ENCODE peak calls at places on chromosome 20, in ten cellular contexts. O is GM03348, L is GM13976, Y is keratinocyte, D is dermis microvascular lymphatic vessel endothelial cell, M is NT2/D1, B is ovary, F is SK-MEL-5, S is GDM1, C is non-pigmented ciliary epithelial cell. T is an unnamed sample.

GRCh38 chr20:3472105-3472504 is 1.3 kb downstream of the ATRN start:
- DNase-seq in S (no peak), L (no peak), O (no peak), F (no peak), Y (no peak), C (no peak), B (no peak), D (no peak), M (no peak), T (no peak)

GRCh38 chr20:57921701-57922482 is 212.1 kb upstream of the PMEPA1 start:
- DNase-seq in B (no peak), O (no peak), F (no peak), D (no peak), Y (no peak), C (no peak), S (no peak), L (no peak), M (no peak), T (no peak)

GRCh38 chr20:63363981-63364536 is 2.9 kb upstream of the CHRNA4 start:
- DNase-seq in F (no peak), O (no peak), D (no peak), L (no peak), M (no peak), B (no peak), Y (no peak), S (no peak), C (no peak), T (no peak)

GRCh38 chr20:44247131-44247571 is at the start of gene GDAP1L1:
- DNase-seq in C (no peak), L (no peak), Y (no peak), O (no peak), M (no peak), D (no peak), F (no peak), B (peak), S (no peak), T (no peak)

GRCh38 chr20:54061106-54061881 is 9.1 kb downstream of the BCAS1 start:
- DNase-seq in S (no peak), M (no peak), L (no peak), D (no peak), C (no peak), F (peak), O (peak), B (no peak), Y (no peak), T (no peak)

GRCh38 chr20:1577906-1578305 is 20.4 kb upstream of the SIRPD start:
- DNase-seq in L (no peak), M (no peak), O (peak), B (no peak), Y (no peak), D (no peak), S (no peak), C (no peak), F (peak), T (no peak)

GRCh38 chr20:53208110-53208908 is 236.2 kb downstream of the TSHZ2 start:
- DNase-seq in O (no peak), F (peak), M (peak), D (no peak), L (no peak), C (no peak), S (no peak), B (no peak), Y (no peak), T (no peak)

GRCh38 chr20:45427236-45428149 is 11.6 kb downstream of the PIGT start:
- DNase-seq in M (no peak), B (no peak), Y (no peak), D (no peak), O (no peak), F (no peak), L (no peak), S (no peak), C (no peak), T (no peak)

GRCh38 chr20:5074050-5074674 is 45.6 kb downstream of the PCNA start:
- DNase-seq in L (peak), M (no peak), Y (no peak), S (no peak), B (no peak), C (no peak), F (no peak), D (no peak), O (no peak), T (peak)

GRCh38 chr20:49676581-49677291 is 36.9 kb downstream of the B4GALT5 start:
- DNase-seq in L (no peak), O (peak), F (no peak), S (peak), Y (no peak), M (no peak), B (no peak), D (no peak), C (peak), T (peak)

GRCh38 chr20:63823691-63824311 is 7.3 kb downstream of the ZBTB46 start:
- DNase-seq in L (no peak), Y (no peak), F (no peak), C (no peak), M (no peak), S (no peak), D (no peak), B (no peak), O (no peak), T (no peak)

GRCh38 chr20:57250607-57251343 is 15.7 kb downstream of the BMP7 start:
- DNase-seq in M (no peak), S (no peak), B (no peak), C (no peak), L (no peak), Y (no peak), D (no peak), F (no peak), O (no peak), T (no peak)

GRCh38 chr20:9300534-9300933 is 213.9 kb upstream of the LAMP5 start:
- DNase-seq in B (no peak), Y (no peak), F (no peak), C (no peak), S (no peak), D (no peak), L (no peak), M (no peak), O (no peak), T (no peak)

T was measured in GM10248.